ENCODE peak calls at places on chromosomes 6 and 20, in six cellular contexts. V is H1, A is IMR-90, F is mesenchymal stem cell, J is H9, U is trophoblast cell. Z is an unnamed sample.

GRCh38 chr20:44264287-44264686 is 17.2 kb downstream of the GDAP1L1 start:
- DNase-seq in V (no peak), A (no peak), F (no peak), J (no peak), U (no peak), Z (no peak)

GRCh38 chr6:117677553-117678131 is 2.4 kb downstream of the NUS1 start:
- DNase-seq in V (no peak), A (peak; percentile 44), F (peak; percentile 34), J (no peak), U (peak; percentile 60), Z (no peak)

GRCh38 chr6:151108548-151108947 is 131.2 kb upstream of the AKAP12 start:
- DNase-seq in V (no peak), A (no peak), F (peak; percentile 40), J (no peak), U (no peak), Z (no peak)

GRCh38 chr6:118571121-118571520 is 23.0 kb downstream of the PLN start:
- DNase-seq in V (no peak), A (no peak), F (no peak), J (no peak), U (no peak), Z (no peak)

GRCh38 chr6:146369866-146370265 is 173.8 kb upstream of the RAB32 start:
- DNase-seq in V (no peak), A (no peak), F (no peak), J (no peak), U (no peak), Z (no peak)

GRCh38 chr6:11851405-11851804 is 72.8 kb upstream of the ADTRP start:
- DNase-seq in V (no peak), A (peak; percentile 82), F (peak; percentile 85), J (no peak), U (no peak), Z (no peak)

GRCh38 chr6:11585426-11586016 is 48.0 kb downstream of the TMEM170B start:
- DNase-seq in V (no peak), A (peak; percentile 79), F (peak; percentile 74), J (no peak), U (peak; percentile 42), Z (peak; percentile 43)

GRCh38 chr6:39847216-39847615 is 55.0 kb downstream of the DAAM2 start:
- DNase-seq in V (no peak), A (no peak), F (no peak), J (peak; percentile 51), U (no peak), Z (no peak)

GRCh38 chr20:47675190-47676142 is 109.8 kb downstream of the SULF2 start:
- DNase-seq in V (no peak), A (no peak), F (no peak), J (peak; percentile 61), U (no peak), Z (no peak)

GRCh38 chr20:6993526-6993925 is 226.0 kb downstream of the BMP2 start:
- DNase-seq in V (no peak), A (no peak), F (no peak), J (no peak), U (no peak), Z (no peak)

GRCh38 chr6:156852858-156853216 is 75.7 kb downstream of the ARID1B start:
- DNase-seq in V (peak; percentile 46), A (no peak), F (no peak), J (peak; percentile 51), U (no peak), Z (no peak)

GRCh38 chr20:16801919-16802651 is 53.9 kb downstream of the OTOR start:
- DNase-seq in V (peak; percentile 49), A (peak; percentile 53), F (peak; percentile 57), J (peak; percentile 70), U (peak; percentile 58), Z (peak; percentile 66)

GRCh38 chr6:87925373-87926060 is 122.1 kb upstream of the SPACA1 start:
- DNase-seq in V (no peak), A (no peak), F (no peak), J (no peak), U (no peak), Z (no peak)

GRCh38 chr6:30325150-30325872 is 1.4 kb upstream of the TRIM39 start:
- DNase-seq in V (peak; percentile 66), A (peak; percentile 49), F (peak; percentile 87), J (no peak), U (peak; percentile 65), Z (no peak)

GRCh38 chr20:373171-373890 is 7.2 kb upstream of the TRIB3 start:
- DNase-seq in V (no peak), A (peak; percentile 92), F (peak; percentile 99), J (peak; percentile 52), U (peak; percentile 62), Z (no peak)

GRCh38 chr20:378961-379336 is 1.6 kb upstream of the TRIB3 start:
- DNase-seq in V (no peak), A (no peak), F (no peak), J (no peak), U (no peak), Z (no peak)

GRCh38 chr20:375265-375889 is 5.2 kb upstream of the TRIB3 start:
- DNase-seq in V (no peak), A (no peak), F (no peak), J (no peak), U (no peak), Z (no peak)

GRCh38 chr20:376750-377149 is 3.8 kb upstream of the TRIB3 start:
- DNase-seq in V (no peak), A (no peak), F (no peak), J (no peak), U (no peak), Z (no peak)

DNA sequence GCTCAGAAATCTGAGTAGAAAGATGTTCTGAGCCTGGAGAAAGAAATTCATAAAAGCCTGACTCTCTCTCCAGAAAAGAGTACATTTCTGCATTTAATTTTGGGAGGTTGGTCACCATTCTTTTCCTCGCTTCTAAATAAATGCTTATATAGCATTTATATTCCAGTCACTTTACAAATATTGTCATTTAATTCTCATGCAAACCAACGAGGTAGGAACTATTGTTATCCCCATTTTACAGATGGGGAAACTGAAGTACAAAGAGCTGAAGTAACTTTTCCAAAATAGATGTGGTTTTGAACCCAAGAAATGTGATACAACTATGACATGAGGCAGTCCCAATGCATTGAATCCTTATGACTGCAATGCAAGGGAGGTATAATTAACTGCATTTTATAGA is 4.5 kb upstream of the TRIB3 start:
- DNase-seq in V (no peak), A (no peak), F (no peak), J (no peak), U (no peak), Z (no peak)
- H3K14ac ChIP-seq in V (no peak overlapping the region), A (no peak overlapping the region), F (no peak overlapping the region), J (no peak overlapping the region), U (no peak overlapping the region), Z (no peak overlapping the region)

GRCh38 chr6:160222491-160222890 is 36.1 kb downstream of the SLC22A2 start:
- DNase-seq in V (no peak), A (no peak), F (no peak), J (peak; percentile 46), U (no peak), Z (no peak)

GRCh38 chr6:160224599-160225237 is 33.9 kb downstream of the SLC22A2 start:
- DNase-seq in V (no peak), A (no peak), F (no peak), J (no peak), U (no peak), Z (no peak)

GRCh38 chr6:160227769-160228161 is 30.9 kb downstream of the SLC22A2 start:
- DNase-seq in V (no peak), A (no peak), F (no peak), J (no peak), U (no peak), Z (no peak)

GRCh38 chr6:160227038-160227768 is 31.4 kb downstream of the SLC22A2 start:
- DNase-seq in V (no peak), A (no peak), F (no peak), J (no peak), U (no peak), Z (no peak)

GRCh38 chr6:160226118-160226541 is 32.5 kb downstream of the SLC22A2 start:
- DNase-seq in V (no peak), A (no peak), F (no peak), J (no peak), U (no peak), Z (no peak)
- H2BK5ac ChIP-seq in V (peak overlapping the region; percentile 79), A (no peak overlapping the region), F (no peak overlapping the region), J (no peak overlapping the region), U (no peak overlapping the region), Z (no peak overlapping the region)

DNA sequence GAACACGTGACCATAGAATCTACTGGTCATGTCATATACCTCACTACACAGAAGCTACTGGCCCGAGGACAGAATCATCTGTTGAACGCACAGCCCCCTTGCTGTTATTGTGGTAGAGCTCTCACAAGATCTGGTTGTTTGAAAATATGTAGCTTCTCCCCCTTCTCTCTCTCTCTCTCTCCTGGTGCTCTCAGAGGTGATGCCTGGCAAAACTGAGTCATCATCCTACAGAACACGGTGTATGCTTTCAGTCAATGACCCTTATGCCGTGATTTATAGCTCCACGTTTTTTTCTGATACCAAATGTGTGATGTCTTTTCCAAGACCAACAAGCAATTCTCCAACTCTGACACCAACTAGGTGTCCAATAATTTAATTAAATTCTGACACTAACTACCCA is 13.0 kb upstream of the RBM24 start:
- DNase-seq in V (no peak), A (peak; percentile 34), F (peak; percentile 13), J (no peak), U (no peak), Z (no peak)
- H3K14ac ChIP-seq in V (no peak overlapping the region), A (peak overlapping the region; percentile 29), F (no peak overlapping the region), J (no peak overlapping the region), U (no peak overlapping the region), Z (no peak overlapping the region)

DNA sequence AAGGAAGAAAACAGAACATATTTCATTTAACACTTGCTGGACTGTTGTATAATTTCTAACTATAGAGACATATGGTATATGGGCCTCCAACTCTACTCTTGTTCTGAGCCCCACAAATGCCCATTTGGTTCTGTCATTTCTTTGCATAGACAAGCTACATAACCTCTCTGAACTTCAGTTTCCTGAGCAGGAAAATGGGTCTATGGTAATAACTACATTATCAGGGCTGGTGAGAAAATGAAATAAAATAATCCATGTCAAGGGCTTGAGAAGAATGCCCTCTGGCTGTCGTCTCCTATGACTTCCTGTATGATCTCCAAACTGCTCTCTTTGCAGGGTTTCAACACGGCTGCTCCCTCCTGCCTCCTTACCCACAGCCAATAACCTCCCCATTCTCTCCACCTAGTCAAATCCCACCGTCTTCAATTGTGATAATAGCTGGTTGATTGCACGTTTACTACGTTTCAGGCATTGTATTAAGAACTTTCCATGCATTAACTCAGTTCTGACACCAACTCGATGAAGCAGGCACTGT is 12.0 kb downstream of the ZCCHC3 start:
- DNase-seq in V (no peak), A (peak; percentile 29), F (no peak), J (no peak), U (no peak), Z (no peak)
- H2BK5ac ChIP-seq in V (peak overlapping the region; percentile 83), A (peak overlapping the region; percentile 94), F (no peak overlapping the region), J (no peak overlapping the region), U (peak overlapping the region; percentile 84), Z (peak overlapping the region; percentile 30)

DNA sequence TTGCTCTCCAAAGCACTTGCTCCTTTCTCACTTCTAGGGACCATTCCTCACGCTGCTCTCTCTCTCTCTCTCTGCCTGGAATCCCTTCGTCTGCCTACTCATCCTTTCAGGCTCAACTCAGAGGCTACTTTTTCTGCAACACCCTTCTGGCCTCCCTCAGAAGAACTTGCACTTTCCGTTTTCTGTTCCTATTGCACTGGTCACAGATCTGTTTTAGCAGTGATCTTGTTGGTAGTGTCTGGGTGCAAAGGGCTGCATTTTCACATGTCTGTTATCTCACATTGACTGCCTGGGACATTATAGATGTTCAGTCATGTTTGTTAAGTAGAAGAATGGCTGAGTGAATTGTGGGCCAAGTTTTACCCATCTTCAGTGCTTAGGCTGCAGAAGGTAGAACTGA is 63.5 kb downstream of the RIN2 start:
- DNase-seq in V (no peak), A (no peak), F (no peak), J (no peak), U (no peak), Z (no peak)
- H3K14ac ChIP-seq in V (no peak overlapping the region), A (peak overlapping the region; percentile 49), F (no peak overlapping the region), J (no peak overlapping the region), U (no peak overlapping the region), Z (no peak overlapping the region)

GRCh38 chr6:154246723-154247118 is 109.9 kb downstream of the IPCEF1 start:
- DNase-seq in V (no peak), A (no peak), F (no peak), J (no peak), U (no peak), Z (no peak)
- H2BK5ac ChIP-seq in V (no peak overlapping the region), A (no peak overlapping the region), F (no peak overlapping the region), J (no peak overlapping the region), U (no peak overlapping the region), Z (no peak overlapping the region)

Z was measured in neuronal stem cell.